ENCODE peak calls at places on chromosomes 12 and 14, in six cellular contexts. H is A549, J is HEK293T, E is HepG2, F is K562, A is GM12878. I is an unnamed sample.

GRCh38 chr14:33475623-33476022 is 475.3 kb downstream of the EGLN3 start:
- DNase-seq in H (no peak), J (peak), E (peak), A (no peak), F (no peak), I (no peak)

GRCh38 chr14:40003773-40004172 is 571.5 kb upstream of the FBXO33 start:
- DNase-seq in J (no peak), H (no peak), F (no peak), E (no peak), A (no peak), I (no peak)

GRCh38 chr12:45269407-45269741 is 53.5 kb downstream of the ANO6 start:
- DNase-seq in J (no peak), A (no peak), F (no peak), E (no peak), H (no peak), I (no peak)

GRCh38 chr12:44019118-44019517 is 183.2 kb downstream of the TMEM117 start:
- DNase-seq in E (no peak), A (no peak), J (no peak), H (no peak), F (no peak), I (no peak)

GRCh38 chr12:12999276-12999958 is 648 bp downstream of the HEBP1 start:
- DNase-seq in A (no peak), E (peak), J (no peak), H (peak), F (no peak), I (no peak)

GRCh38 chr12:75446857-75447256 is 33.7 kb upstream of the GLIPR1 start:
- DNase-seq in A (no peak), J (no peak), F (no peak), E (no peak), H (peak), I (peak)

GRCh38 chr12:95446511-95446910 is 27.4 kb upstream of the METAP2 start:
- DNase-seq in E (peak), A (no peak), F (peak), J (no peak), H (no peak), I (peak)

GRCh38 chr14:21384494-21384851 is 654 bp upstream of the SUPT16H start:
- DNase-seq in F (no peak), E (no peak), A (no peak), J (no peak), H (no peak), I (no peak)

GRCh38 chr12:19869413-19869812 is 430.1 kb downstream of the AEBP2 start:
- DNase-seq in E (no peak), A (no peak), J (no peak), H (no peak), F (no peak), I (no peak)

GRCh38 chr14:90381999-90382451 is 14.8 kb upstream of the CALM1 start:
- DNase-seq in A (no peak), J (peak), E (peak), F (peak), H (no peak), I (no peak)

GRCh38 chr12:117514016-117514415 is 152.6 kb upstream of the NOS1 start:
- DNase-seq in A (no peak), J (no peak), F (no peak), E (no peak), H (no peak), I (no peak)

GRCh38 chr12:108572166-108572790 is 9.9 kb downstream of the ISCU start:
- DNase-seq in J (no peak), A (peak), H (no peak), E (no peak), F (no peak), I (no peak)

GRCh38 chr12:75041481-75041880 is 168.2 kb downstream of the KCNC2 start:
- DNase-seq in A (no peak), F (no peak), H (no peak), E (no peak), J (no peak), I (no peak)

GRCh38 chr12:69534389-69534822 is 50.9 kb upstream of the CCT2 start:
- DNase-seq in F (no peak), A (peak), J (peak), E (peak), H (peak), I (peak)

GRCh38 chr14:90510208-90510607 is 113.4 kb downstream of the CALM1 start:
- DNase-seq in A (no peak), H (no peak), E (no peak), F (no peak), J (no peak), I (no peak)

GRCh38 chr14:58428011-58428807 is 690 bp downstream of the KIAA0586 start:
- DNase-seq in J (peak), A (no peak), F (peak), H (peak), E (peak), I (peak)

GRCh38 chr12:39505025-39505424 is 62.1 kb upstream of the KIF21A start:
- DNase-seq in J (no peak), E (no peak), A (no peak), F (no peak), H (no peak), I (no peak)

GRCh38 chr12:92396647-92397258 is 251.1 kb upstream of the BTG1 start:
- DNase-seq in E (no peak), F (no peak), A (no peak), J (no peak), H (peak), I (peak)

GRCh38 chr12:116718578-116719454 is 19.1 kb downstream of the SPRING1 start:
- DNase-seq in H (no peak), A (no peak), E (no peak), J (no peak), F (no peak), I (peak)

GRCh38 chr14:91801358-91801757 is 66.0 kb downstream of the TC2N start:
- DNase-seq in F (no peak), H (no peak), J (no peak), A (no peak), E (no peak), I (no peak)

GRCh38 chr12:103833095-103833777 is 7.8 kb downstream of the NT5DC3 start:
- DNase-seq in H (no peak), J (no peak), F (no peak), A (no peak), E (no peak), I (peak)

GRCh38 chr12:26809611-26810298 is 23.2 kb downstream of the ITPR2 start:
- DNase-seq in H (no peak), F (no peak), E (no peak), A (no peak), J (no peak), I (no peak)

GRCh38 chr12:77625441-77625840 is 205.3 kb upstream of the NAV3 start:
- DNase-seq in A (no peak), H (no peak), E (no peak), F (no peak), J (no peak), I (peak)

GRCh38 chr12:31737345-31737744 is 8.5 kb upstream of the AMN1 start:
- DNase-seq in A (no peak), F (no peak), E (no peak), H (no peak), J (no peak), I (no peak)

GRCh38 chr14:56135001-56135400 is 16.8 kb downstream of the PELI2 start:
- DNase-seq in A (no peak), H (no peak), E (no peak), F (no peak), J (no peak), I (no peak)

GRCh38 chr14:54339771-54340170 is 57.0 kb upstream of the CDKN3 start:
- DNase-seq in E (no peak), F (no peak), A (no peak), J (no peak), H (no peak), I (no peak)

GRCh38 chr14:75982724-75983358 is 1.0 kb upstream of the TGFB3 start:
- DNase-seq in H (peak), J (peak), A (no peak), E (no peak), F (no peak), I (peak)

GRCh38 chr14:80475074-80475473 is 263.8 kb upstream of the DIO2 start:
- DNase-seq in A (no peak), E (no peak), J (no peak), H (no peak), F (no peak), I (peak)

GRCh38 chr12:31965090-31965489 is 5.9 kb downstream of the RESF1 start:
- DNase-seq in A (no peak), F (no peak), H (no peak), J (no peak), E (no peak), I (no peak)

GRCh38 chr12:53380797-53381738 is 1.1 kb downstream of the SP1 start:
- DNase-seq in J (no peak), F (no peak), E (no peak), H (no peak), A (no peak), I (peak)

GRCh38 chr14:64725360-64725815 is 21.2 kb downstream of the PLEKHG3 start:
- DNase-seq in F (no peak), E (no peak), A (no peak), J (no peak), H (no peak), I (no peak)

GRCh38 chr14:64725879-64726584 is 21.8 kb downstream of the PLEKHG3 start:
- DNase-seq in A (no peak), F (no peak), E (no peak), H (no peak), J (no peak), I (no peak)

GRCh38 chr14:64728106-64728505 is 23.9 kb downstream of the PLEKHG3 start:
- DNase-seq in A (no peak), H (no peak), E (no peak), J (no peak), F (no peak), I (no peak)

GRCh38 chr14:64727551-64728071 is 23.4 kb downstream of the PLEKHG3 start:
- DNase-seq in E (no peak), F (no peak), H (no peak), J (no peak), A (no peak), I (no peak)

GRCh38 chr14:64726585-64726890 is 22.3 kb downstream of the PLEKHG3 start:
- DNase-seq in A (no peak), F (no peak), E (no peak), H (peak), J (no peak), I (peak)
- TF ChIP-seq BHLHE40 in A (no peak), F (no peak), E (no peak), H (no peak), J (no peak), I (no peak)

GRCh38 chr12:115396567-115396966 is 712.6 kb upstream of the TBX3 start:
- DNase-seq in E (no peak), H (no peak), A (no peak), J (no peak), F (no peak), I (no peak)

GRCh38 chr12:115400011-115400410 is 716.0 kb upstream of the TBX3 start:
- DNase-seq in A (no peak), H (no peak), E (no peak), J (no peak), F (no peak), I (no peak)

GRCh38 chr12:115402443-115403170 is 718.6 kb upstream of the TBX3 start:
- DNase-seq in H (no peak), E (no peak), F (no peak), J (no peak), A (no peak), I (peak)

GRCh38 chr12:115394498-115395220 is 710.7 kb upstream of the TBX3 start:
- DNase-seq in F (no peak), A (no peak), H (no peak), J (no peak), E (peak), I (peak)

GRCh38 chr12:115398311-115398781 is 714.4 kb upstream of the TBX3 start:
- DNase-seq in H (peak), J (no peak), F (no peak), E (peak), A (no peak), I (no peak)
- TF ChIP-seq BHLHE40 in H (no peak), J (no peak), F (no peak), E (no peak), A (no peak), I (no peak)

GRCh38 chr14:100660498-100661339 is 66.0 kb upstream of the DLK1 start:
- DNase-seq in A (no peak), E (peak), H (no peak), F (no peak), J (no peak), I (peak)

GRCh38 chr14:100656996-100657395 is 69.7 kb upstream of the DLK1 start:
- DNase-seq in A (no peak), F (no peak), H (no peak), E (no peak), J (no peak), I (no peak)

GRCh38 chr14:100659345-100660001 is 67.2 kb upstream of the DLK1 start:
- DNase-seq in A (no peak), H (no peak), F (no peak), J (no peak), E (no peak), I (no peak)

GRCh38 chr14:100657780-100658513 is 68.7 kb upstream of the DLK1 start:
- DNase-seq in A (no peak), E (no peak), F (no peak), H (no peak), J (no peak), I (no peak)

DNA sequence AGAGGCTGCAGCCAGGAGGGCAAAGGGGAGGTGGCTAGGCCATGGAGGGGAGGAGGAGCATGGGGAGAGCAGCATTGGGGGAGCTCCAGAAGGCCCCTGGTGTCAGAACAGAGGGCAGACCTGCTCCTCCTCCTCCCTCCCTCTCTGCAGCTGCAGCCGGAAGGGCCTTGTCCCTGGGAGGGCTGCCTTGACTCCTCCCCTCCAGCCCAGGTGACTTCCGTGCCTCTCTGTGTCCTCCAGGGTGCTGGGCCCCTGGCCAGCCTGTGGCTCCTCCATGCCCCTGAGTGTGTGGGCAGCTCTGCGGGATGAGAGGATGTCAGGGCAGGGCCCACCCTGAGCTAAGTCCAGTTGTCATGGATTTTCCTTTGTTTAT is 68.2 kb upstream of the DLK1 start:
- DNase-seq in A (no peak), F (peak), J (no peak), E (peak), H (no peak), I (no peak)
- TF ChIP-seq BHLHE40 in A (no peak), F (no peak), J (no peak), E (no peak), H (no peak), I (no peak)

DNA sequence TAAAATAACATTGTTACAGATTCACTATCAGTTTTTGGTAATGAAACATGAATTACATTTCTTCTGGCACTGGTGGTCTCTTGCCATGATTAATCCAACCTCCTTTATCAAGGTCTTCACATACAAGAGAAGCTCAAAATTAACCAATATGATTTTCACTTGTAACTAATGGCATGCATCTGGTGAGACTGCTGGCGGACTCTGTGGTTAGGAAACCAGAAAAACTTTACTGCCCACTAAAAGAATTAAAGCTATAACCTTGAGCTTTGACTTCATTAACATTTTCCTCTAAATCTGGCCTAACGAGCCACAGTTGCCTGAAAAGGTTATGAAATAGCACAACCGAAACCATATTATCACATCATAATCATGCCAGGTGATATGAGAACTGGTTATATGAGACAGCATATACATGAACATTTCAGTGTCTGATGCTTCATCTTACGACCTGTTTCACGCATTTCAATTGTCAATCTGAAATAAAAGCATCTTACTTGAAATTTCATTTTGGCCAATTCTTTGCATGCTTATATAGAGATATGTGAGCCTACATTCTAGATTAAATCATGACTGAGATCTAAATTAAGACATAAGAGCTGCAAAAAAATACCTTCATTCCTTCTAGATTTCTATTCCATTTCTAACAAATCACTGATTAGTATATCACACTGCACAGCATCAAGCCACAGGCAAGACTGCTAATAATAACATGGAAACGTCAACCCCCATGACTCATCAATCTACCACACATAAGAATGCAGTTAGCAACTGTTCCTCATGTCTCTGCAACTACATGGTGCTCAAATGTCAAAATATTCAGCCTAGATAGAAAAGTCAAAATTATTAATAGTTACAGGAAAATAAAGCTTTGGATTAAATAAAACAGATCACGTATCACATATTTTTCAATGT is 89.3 kb downstream of the OSBPL8 start:
- DNase-seq in H (peak), A (peak), E (no peak), J (peak), F (peak), I (peak)
- TF ChIP-seq BHLHE40 in H (no peak), A (no peak), E (no peak), J (no peak), F (no peak), I (peak)

GRCh38 chr14:100067481-100067880 is 2.3 kb downstream of the EVL start:
- DNase-seq in E (no peak), F (no peak), A (no peak), H (no peak), J (no peak), I (no peak)

GRCh38 chr14:100065942-100066574 is 836 bp downstream of the EVL start:
- DNase-seq in H (no peak), J (no peak), F (no peak), E (no peak), A (peak), I (no peak)

GRCh38 chr14:100063314-100063941 is 1.8 kb upstream of the EVL start:
- DNase-seq in A (no peak), J (no peak), H (no peak), F (no peak), E (no peak), I (no peak)

GRCh38 chr14:100066984-100067383 is 1.8 kb downstream of the EVL start:
- DNase-seq in J (no peak), F (no peak), H (no peak), E (no peak), A (no peak), I (no peak)

GRCh38 chr14:100065161-100065871 is at the start of gene EVL:
- DNase-seq in A (peak), E (no peak), F (no peak), H (no peak), J (no peak), I (no peak)
- TF ChIP-seq BHLHE40 in A (peak), E (no peak), F (no peak), H (no peak), J (no peak), I (no peak)

DNA sequence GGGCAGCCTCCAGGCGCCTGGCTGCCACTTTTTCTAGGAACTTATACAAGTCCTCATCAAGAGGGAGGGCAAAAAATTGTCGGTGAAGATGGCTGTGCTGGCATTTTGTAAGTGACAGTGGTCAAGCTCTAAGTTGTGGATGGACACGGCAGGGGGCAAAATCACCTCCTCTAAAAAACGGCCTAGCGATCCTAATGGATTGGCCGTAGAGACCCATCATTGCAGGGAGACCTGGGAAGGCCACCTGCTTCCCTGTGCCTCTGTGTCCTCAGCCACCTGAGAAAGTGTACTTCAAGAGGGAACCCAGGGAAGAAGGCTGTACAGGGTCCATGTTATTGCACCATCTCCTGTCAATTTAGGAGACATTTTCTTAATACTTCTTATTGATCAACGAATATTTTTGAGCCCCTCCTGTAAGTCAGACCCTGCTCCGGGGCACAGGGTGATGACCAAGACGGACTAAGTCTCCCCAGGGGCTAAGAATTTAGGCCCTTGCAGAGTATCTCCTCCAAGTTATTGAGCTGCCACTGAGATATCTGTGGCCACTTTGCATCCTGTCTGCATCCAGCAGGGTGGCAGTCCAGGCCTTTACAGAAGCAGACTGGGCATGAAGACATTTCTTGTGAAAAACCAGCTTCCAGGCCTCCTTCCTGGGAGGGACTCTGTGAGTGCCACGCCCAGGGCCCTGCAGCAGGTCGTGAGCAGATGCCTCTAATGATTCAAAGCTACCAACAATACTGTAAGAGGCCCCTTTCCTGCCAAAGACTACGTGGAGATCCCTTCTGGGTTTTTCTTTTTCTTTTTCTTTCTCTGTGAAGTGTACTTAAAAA is 40.5 kb downstream of the PSMA6 start:
- DNase-seq in J (peak), F (no peak), A (no peak), H (no peak), E (no peak), I (no peak)
- TF ChIP-seq BHLHE40 in J (no peak), F (no peak), A (no peak), H (no peak), E (no peak), I (no peak)

DNA sequence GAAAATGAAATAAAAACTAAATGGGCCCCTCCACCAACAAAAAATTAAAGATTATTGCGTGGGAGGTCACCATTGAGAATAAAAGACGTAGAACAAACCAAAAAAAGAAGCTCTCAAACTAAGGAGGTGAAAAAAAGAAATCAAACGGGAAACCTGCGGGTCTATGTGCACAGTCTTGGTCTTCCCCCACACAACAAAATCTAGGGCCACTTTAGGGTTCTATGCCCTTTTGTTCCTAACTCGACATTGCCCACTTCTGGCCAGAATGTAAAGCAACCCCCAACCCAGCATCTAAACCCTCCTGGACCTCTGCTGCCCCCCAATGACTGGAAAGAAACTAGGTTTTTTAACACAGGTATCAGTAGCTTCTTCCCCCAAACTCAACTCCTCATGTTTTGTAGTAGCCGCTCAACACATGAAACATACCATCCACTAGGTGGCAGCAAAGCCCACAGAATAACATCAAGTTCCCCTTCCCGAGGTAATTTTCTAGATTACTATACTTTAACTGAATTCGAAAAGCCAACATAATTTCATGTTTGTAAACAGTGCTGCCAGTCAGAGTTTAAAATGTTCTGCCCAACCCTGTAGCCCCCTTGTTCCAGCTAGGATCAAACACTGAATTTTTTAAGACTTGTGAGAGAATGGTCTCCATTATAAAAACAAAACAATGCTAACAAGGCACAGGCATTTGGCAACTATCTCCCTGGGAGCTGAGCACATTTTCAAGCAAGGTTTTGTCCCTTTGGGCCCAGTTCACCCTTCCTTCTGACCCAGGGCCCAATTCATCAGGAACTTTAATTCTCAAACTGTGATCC is 18.7 kb downstream of the DAD1 start:
- DNase-seq in E (peak), H (peak), A (peak), J (peak), F (peak), I (peak)
- TF ChIP-seq BHLHE40 in E (peak), H (no peak), A (peak), J (no peak), F (no peak), I (no peak)